ENCODE peak calls at places on chromosomes 13 and 19, in eight cellular contexts. One of them, this sample, is unnamed.

GRCh38 chr13:111927181-111927540 is 139.8 kb upstream of the SOX1 start:
- DNase-seq in uterus: no peak
- DNase-seq in NCI-H2029 treated with DMSO at 0.1 percent for 48 hours: no peak
- DNase-seq in DMS153: no peak
- DNase-seq in amygdala: no peak
- DNase-seq in NCI-H1092: no peak
- DNase-seq in NCI-H1417 treated with DMSO at 0.1 percent for 48 hours: no peak
- DNase-seq in HT1080: no peak
- DNase-seq in this sample: no peak

GRCh38 chr13:112133489-112134149 is 66.7 kb downstream of the SOX1 start:
- DNase-seq in NCI-H1092: no peak
- DNase-seq in HT1080: no peak
- DNase-seq in amygdala: no peak
- DNase-seq in NCI-H2029 treated with DMSO at 0.1 percent for 48 hours: no peak
- DNase-seq in uterus: no peak
- DNase-seq in NCI-H1417 treated with DMSO at 0.1 percent for 48 hours: no peak
- DNase-seq in DMS153: no peak
- DNase-seq in this sample: no peak

GRCh38 chr13:19185865-19186645 is 4.4 kb upstream of the TUBA3C start:
- DNase-seq in NCI-H1092: no peak
- DNase-seq in uterus: no peak
- DNase-seq in DMS153: no peak
- DNase-seq in NCI-H2029 treated with DMSO at 0.1 percent for 48 hours: no peak
- DNase-seq in NCI-H1417 treated with DMSO at 0.1 percent for 48 hours: no peak
- DNase-seq in amygdala: no peak
- DNase-seq in HT1080: no peak
- DNase-seq in this sample: no peak

GRCh38 chr19:980133-980998 is 3.8 kb upstream of the WDR18 start:
- DNase-seq in NCI-H1092: no peak
- DNase-seq in HT1080: no peak
- DNase-seq in NCI-H1417 treated with DMSO at 0.1 percent for 48 hours: no peak
- DNase-seq in DMS153: no peak
- DNase-seq in NCI-H2029 treated with DMSO at 0.1 percent for 48 hours: no peak
- DNase-seq in amygdala: no peak
- DNase-seq in uterus: no peak
- DNase-seq in this sample: no peak

GRCh38 chr13:44719857-44720671 is 143.9 kb upstream of the TSC22D1 start:
- DNase-seq in DMS153: no peak
- DNase-seq in NCI-H2029 treated with DMSO at 0.1 percent for 48 hours: no peak
- DNase-seq in NCI-H1092: no peak
- DNase-seq in HT1080: peak
- DNase-seq in amygdala: no peak
- DNase-seq in NCI-H1417 treated with DMSO at 0.1 percent for 48 hours: no peak
- DNase-seq in uterus: no peak
- DNase-seq in this sample: no peak

GRCh38 chr13:33918199-33918932 is 100.4 kb downstream of the RFC3 start:
- DNase-seq in NCI-H2029 treated with DMSO at 0.1 percent for 48 hours: no peak
- DNase-seq in NCI-H1092: no peak
- DNase-seq in DMS153: peak
- DNase-seq in NCI-H1417 treated with DMSO at 0.1 percent for 48 hours: no peak
- DNase-seq in uterus: no peak
- DNase-seq in amygdala: no peak
- DNase-seq in HT1080: peak
- DNase-seq in this sample: no peak

GRCh38 chr13:37225414-37226047 is 120.1 kb upstream of the CSNK1A1L start:
- DNase-seq in NCI-H1092: no peak
- DNase-seq in NCI-H2029 treated with DMSO at 0.1 percent for 48 hours: no peak
- DNase-seq in NCI-H1417 treated with DMSO at 0.1 percent for 48 hours: no peak
- DNase-seq in DMS153: no peak
- DNase-seq in amygdala: no peak
- DNase-seq in uterus: no peak
- DNase-seq in HT1080: no peak
- DNase-seq in this sample: no peak

GRCh38 chr13:113970810-113971470 is 2.9 kb downstream of the C13orf46 start:
- DNase-seq in NCI-H1417 treated with DMSO at 0.1 percent for 48 hours: no peak
- DNase-seq in uterus: peak
- DNase-seq in amygdala: no peak
- DNase-seq in DMS153: no peak
- DNase-seq in NCI-H1092: no peak
- DNase-seq in NCI-H2029 treated with DMSO at 0.1 percent for 48 hours: peak
- DNase-seq in HT1080: no peak
- DNase-seq in this sample: no peak

GRCh38 chr19:22617614-22618325 is 16.4 kb upstream of the ZNF492 start:
- DNase-seq in NCI-H1417 treated with DMSO at 0.1 percent for 48 hours: no peak
- DNase-seq in NCI-H1092: no peak
- DNase-seq in DMS153: no peak
- DNase-seq in HT1080: no peak
- DNase-seq in NCI-H2029 treated with DMSO at 0.1 percent for 48 hours: no peak
- DNase-seq in amygdala: no peak
- DNase-seq in uterus: no peak
- DNase-seq in this sample: no peak

GRCh38 chr19:20423381-20424207 is 142.0 kb downstream of the ZNF737 start:
- DNase-seq in NCI-H2029 treated with DMSO at 0.1 percent for 48 hours: peak
- DNase-seq in uterus: peak
- DNase-seq in NCI-H1417 treated with DMSO at 0.1 percent for 48 hours: no peak
- DNase-seq in NCI-H1092: no peak
- DNase-seq in HT1080: no peak
- DNase-seq in amygdala: peak
- DNase-seq in DMS153: no peak
- DNase-seq in this sample: no peak

GRCh38 chr19:6161271-6161850 is 25.9 kb downstream of the ACSBG2 start:
- DNase-seq in amygdala: no peak
- DNase-seq in NCI-H1092: no peak
- DNase-seq in uterus: peak
- DNase-seq in DMS153: no peak
- DNase-seq in NCI-H2029 treated with DMSO at 0.1 percent for 48 hours: no peak
- DNase-seq in NCI-H1417 treated with DMSO at 0.1 percent for 48 hours: no peak
- DNase-seq in HT1080: peak
- DNase-seq in this sample: no peak

GRCh38 chr19:38841787-38842438 is 7.9 kb downstream of the HNRNPL start:
- DNase-seq in DMS153: no peak
- DNase-seq in NCI-H1092: no peak
- DNase-seq in amygdala: no peak
- DNase-seq in uterus: no peak
- DNase-seq in NCI-H1417 treated with DMSO at 0.1 percent for 48 hours: no peak
- DNase-seq in NCI-H2029 treated with DMSO at 0.1 percent for 48 hours: no peak
- DNase-seq in HT1080: no peak
- DNase-seq in this sample: no peak

GRCh38 chr13:56201834-56202233 is 938.9 kb upstream of the PRR20A start:
- DNase-seq in NCI-H1417 treated with DMSO at 0.1 percent for 48 hours: no peak
- DNase-seq in NCI-H2029 treated with DMSO at 0.1 percent for 48 hours: no peak
- DNase-seq in NCI-H1092: no peak
- DNase-seq in uterus: no peak
- DNase-seq in HT1080: no peak
- DNase-seq in amygdala: no peak
- DNase-seq in DMS153: no peak
- DNase-seq in this sample: no peak

GRCh38 chr13:52459668-52460067 is 4.4 kb downstream of the CKAP2 start:
- DNase-seq in NCI-H1417 treated with DMSO at 0.1 percent for 48 hours: no peak
- DNase-seq in uterus: no peak
- DNase-seq in HT1080: peak
- DNase-seq in NCI-H1092: no peak
- DNase-seq in NCI-H2029 treated with DMSO at 0.1 percent for 48 hours: no peak
- DNase-seq in amygdala: no peak
- DNase-seq in DMS153: no peak
- DNase-seq in this sample: no peak

GRCh38 chr19:21697171-21697570 is 70.2 kb downstream of the ZNF100 start:
- DNase-seq in HT1080: no peak
- DNase-seq in NCI-H1417 treated with DMSO at 0.1 percent for 48 hours: no peak
- DNase-seq in DMS153: no peak
- DNase-seq in amygdala: no peak
- DNase-seq in NCI-H2029 treated with DMSO at 0.1 percent for 48 hours: no peak
- DNase-seq in NCI-H1092: no peak
- DNase-seq in uterus: no peak
- DNase-seq in this sample: no peak

GRCh38 chr19:50189326-50189725 is 14.1 kb upstream of the MYH14 start:
- DNase-seq in HT1080: no peak
- DNase-seq in uterus: no peak
- DNase-seq in amygdala: no peak
- DNase-seq in DMS153: no peak
- DNase-seq in NCI-H1092: no peak
- DNase-seq in NCI-H2029 treated with DMSO at 0.1 percent for 48 hours: no peak
- DNase-seq in NCI-H1417 treated with DMSO at 0.1 percent for 48 hours: no peak
- DNase-seq in this sample: no peak

GRCh38 chr13:112898786-112899617 is 70.0 kb upstream of the MCF2L start:
- DNase-seq in NCI-H2029 treated with DMSO at 0.1 percent for 48 hours: no peak
- DNase-seq in amygdala: no peak
- DNase-seq in HT1080: no peak
- DNase-seq in DMS153: no peak
- DNase-seq in uterus: no peak
- DNase-seq in NCI-H1417 treated with DMSO at 0.1 percent for 48 hours: no peak
- DNase-seq in NCI-H1092: no peak
- DNase-seq in this sample: no peak

GRCh38 chr13:32105653-32106313 is 74.2 kb downstream of the FRY start:
- DNase-seq in HT1080: no peak
- DNase-seq in uterus: no peak
- DNase-seq in NCI-H1417 treated with DMSO at 0.1 percent for 48 hours: no peak
- DNase-seq in DMS153: no peak
- DNase-seq in amygdala: no peak
- DNase-seq in NCI-H1092: no peak
- DNase-seq in NCI-H2029 treated with DMSO at 0.1 percent for 48 hours: no peak
- DNase-seq in this sample: no peak

GRCh38 chr13:24680258-24680920 is at the start of gene ATP12A:
- DNase-seq in amygdala: no peak
- DNase-seq in NCI-H1417 treated with DMSO at 0.1 percent for 48 hours: no peak
- DNase-seq in HT1080: no peak
- DNase-seq in NCI-H2029 treated with DMSO at 0.1 percent for 48 hours: no peak
- DNase-seq in NCI-H1092: no peak
- DNase-seq in DMS153: no peak
- DNase-seq in uterus: no peak
- DNase-seq in this sample: no peak

GRCh38 chr19:3770136-3771032 is 1.6 kb downstream of the RAX2 start:
- DNase-seq in HT1080: no peak
- DNase-seq in amygdala: no peak
- DNase-seq in NCI-H1417 treated with DMSO at 0.1 percent for 48 hours: no peak
- DNase-seq in NCI-H1092: no peak
- DNase-seq in DMS153: no peak
- DNase-seq in uterus: no peak
- DNase-seq in NCI-H2029 treated with DMSO at 0.1 percent for 48 hours: no peak
- DNase-seq in this sample: no peak

GRCh38 chr19:29858621-29859020 is 46.8 kb downstream of the CCNE1 start:
- DNase-seq in HT1080: no peak
- DNase-seq in NCI-H1417 treated with DMSO at 0.1 percent for 48 hours: no peak
- DNase-seq in NCI-H1092: no peak
- DNase-seq in uterus: no peak
- DNase-seq in NCI-H2029 treated with DMSO at 0.1 percent for 48 hours: no peak
- DNase-seq in amygdala: no peak
- DNase-seq in DMS153: no peak
- DNase-seq in this sample: no peak

GRCh38 chr19:49929121-49929610 is at the start of the genes ATF5 and NUP62:
- DNase-seq in HT1080: peak
- DNase-seq in NCI-H1417 treated with DMSO at 0.1 percent for 48 hours: peak
- DNase-seq in NCI-H2029 treated with DMSO at 0.1 percent for 48 hours: peak
- DNase-seq in uterus: peak
- DNase-seq in DMS153: peak
- DNase-seq in NCI-H1092: peak
- DNase-seq in amygdala: peak
- DNase-seq in this sample: peak

GRCh38 chr13:37453246-37453645 is 145.3 kb downstream of the POSTN start:
- DNase-seq in HT1080: peak
- DNase-seq in uterus: no peak
- DNase-seq in NCI-H2029 treated with DMSO at 0.1 percent for 48 hours: no peak
- DNase-seq in NCI-H1417 treated with DMSO at 0.1 percent for 48 hours: no peak
- DNase-seq in DMS153: no peak
- DNase-seq in amygdala: no peak
- DNase-seq in NCI-H1092: no peak
- DNase-seq in this sample: no peak

GRCh38 chr19:8310342-8311055 is 2.3 kb upstream of the CD320 start:
- DNase-seq in DMS153: no peak
- DNase-seq in NCI-H1417 treated with DMSO at 0.1 percent for 48 hours: no peak
- DNase-seq in amygdala: no peak
- DNase-seq in NCI-H2029 treated with DMSO at 0.1 percent for 48 hours: no peak
- DNase-seq in NCI-H1092: no peak
- DNase-seq in HT1080: no peak
- DNase-seq in uterus: peak
- DNase-seq in this sample: no peak

GRCh38 chr19:7732045-7732444 is at the start of gene CLEC4G:
- DNase-seq in HT1080: no peak
- DNase-seq in NCI-H1092: no peak
- DNase-seq in NCI-H2029 treated with DMSO at 0.1 percent for 48 hours: no peak
- DNase-seq in NCI-H1417 treated with DMSO at 0.1 percent for 48 hours: no peak
- DNase-seq in amygdala: no peak
- DNase-seq in uterus: no peak
- DNase-seq in DMS153: no peak
- DNase-seq in this sample: no peak

GRCh38 chr19:31220540-31220939 is 128.7 kb downstream of the TSHZ3 start:
- DNase-seq in DMS153: no peak
- DNase-seq in NCI-H1092: no peak
- DNase-seq in amygdala: no peak
- DNase-seq in uterus: no peak
- DNase-seq in NCI-H1417 treated with DMSO at 0.1 percent for 48 hours: no peak
- DNase-seq in HT1080: peak
- DNase-seq in NCI-H2029 treated with DMSO at 0.1 percent for 48 hours: no peak
- DNase-seq in this sample: no peak

GRCh38 chr19:18940791-18941627 is at the start of gene HOMER3:
- DNase-seq in amygdala: peak
- DNase-seq in HT1080: no peak
- DNase-seq in NCI-H2029 treated with DMSO at 0.1 percent for 48 hours: no peak
- DNase-seq in NCI-H1417 treated with DMSO at 0.1 percent for 48 hours: no peak
- DNase-seq in NCI-H1092: peak
- DNase-seq in uterus: peak
- DNase-seq in DMS153: no peak
- DNase-seq in this sample: no peak

GRCh38 chr13:44622701-44623100 is 46.6 kb upstream of the TSC22D1 start:
- DNase-seq in uterus: no peak
- DNase-seq in NCI-H1092: no peak
- DNase-seq in HT1080: no peak
- DNase-seq in DMS153: no peak
- DNase-seq in NCI-H1417 treated with DMSO at 0.1 percent for 48 hours: no peak
- DNase-seq in NCI-H2029 treated with DMSO at 0.1 percent for 48 hours: no peak
- DNase-seq in amygdala: no peak
- DNase-seq in this sample: no peak

GRCh38 chr13:76129305-76130040 is 493.3 kb downstream of the LMO7 start:
- DNase-seq in amygdala: no peak
- DNase-seq in HT1080: no peak
- DNase-seq in NCI-H2029 treated with DMSO at 0.1 percent for 48 hours: no peak
- DNase-seq in NCI-H1417 treated with DMSO at 0.1 percent for 48 hours: no peak
- DNase-seq in uterus: no peak
- DNase-seq in DMS153: no peak
- DNase-seq in NCI-H1092: no peak
- DNase-seq in this sample: no peak

GRCh38 chr19:31980851-31981250 is 364.6 kb upstream of the ZNF507 start:
- DNase-seq in amygdala: no peak
- DNase-seq in NCI-H2029 treated with DMSO at 0.1 percent for 48 hours: no peak
- DNase-seq in NCI-H1092: no peak
- DNase-seq in NCI-H1417 treated with DMSO at 0.1 percent for 48 hours: no peak
- DNase-seq in HT1080: no peak
- DNase-seq in uterus: no peak
- DNase-seq in DMS153: no peak
- DNase-seq in this sample: no peak

GRCh38 chr13:113164492-113164891 is 6.0 kb downstream of the PROZ start:
- DNase-seq in HT1080: no peak
- DNase-seq in NCI-H2029 treated with DMSO at 0.1 percent for 48 hours: no peak
- DNase-seq in amygdala: no peak
- DNase-seq in uterus: no peak
- DNase-seq in DMS153: no peak
- DNase-seq in NCI-H1417 treated with DMSO at 0.1 percent for 48 hours: no peak
- DNase-seq in NCI-H1092: no peak
- DNase-seq in this sample: no peak

GRCh38 chr19:41299046-41299754 is 10.8 kb upstream of the CCDC97 start:
- DNase-seq in NCI-H2029 treated with DMSO at 0.1 percent for 48 hours: peak
- DNase-seq in DMS153: no peak
- DNase-seq in HT1080: no peak
- DNase-seq in amygdala: no peak
- DNase-seq in NCI-H1417 treated with DMSO at 0.1 percent for 48 hours: no peak
- DNase-seq in uterus: no peak
- DNase-seq in NCI-H1092: no peak
- DNase-seq in this sample: no peak

GRCh38 chr19:19385900-19386339 is 19.6 kb upstream of the GATAD2A start:
- DNase-seq in NCI-H2029 treated with DMSO at 0.1 percent for 48 hours: no peak
- DNase-seq in uterus: peak
- DNase-seq in HT1080: peak
- DNase-seq in NCI-H1417 treated with DMSO at 0.1 percent for 48 hours: no peak
- DNase-seq in DMS153: peak
- DNase-seq in NCI-H1092: no peak
- DNase-seq in amygdala: no peak
- DNase-seq in this sample: no peak

GRCh38 chr19:46840157-46840942 is 10.3 kb downstream of the AP2S1 start:
- DNase-seq in DMS153: peak
- DNase-seq in HT1080: peak
- DNase-seq in NCI-H1092: peak
- DNase-seq in uterus: peak
- DNase-seq in NCI-H1417 treated with DMSO at 0.1 percent for 48 hours: no peak
- DNase-seq in NCI-H2029 treated with DMSO at 0.1 percent for 48 hours: peak
- DNase-seq in amygdala: peak
- DNase-seq in this sample: no peak